ENCODE peak calls at places on chromosomes 1 and 21, in four cellular contexts. H, R, T and K are unnamed samples.

GRCh38 chr1:108043712-108044111 is 78.7 kb upstream of the VAV3 start:
- DNase-seq in H (no peak), R (no peak), T (peak), K (no peak)

GRCh38 chr1:103123321-103123720 is 15.0 kb upstream of the COL11A1 start:
- DNase-seq in H (no peak), R (no peak), T (no peak), K (no peak)

GRCh38 chr1:167763525-167764220 is 41.9 kb downstream of the MPZL1 start:
- DNase-seq in H (no peak), R (no peak), T (no peak), K (no peak)

GRCh38 chr1:1032428-1032827 is 12.5 kb downstream of the AGRN start:
- DNase-seq in H (no peak), R (no peak), T (peak), K (no peak)

GRCh38 chr1:201270616-201271390 is 12.5 kb upstream of the PKP1 start:
- DNase-seq in H (no peak), R (no peak), T (no peak), K (no peak)

GRCh38 chr1:103267893-103268292 is 159.6 kb upstream of the COL11A1 start:
- DNase-seq in H (no peak), R (no peak), T (no peak), K (no peak)

GRCh38 chr1:87642581-87643129 is 314.0 kb downstream of the LMO4 start:
- DNase-seq in H (no peak), R (no peak), T (no peak), K (no peak)

GRCh38 chr1:87084247-87084836 is 169.9 kb downstream of the HS2ST1 start:
- DNase-seq in H (no peak), R (no peak), T (no peak), K (no peak)

GRCh38 chr1:44464361-44464760 is 59.3 kb downstream of the RNF220 start:
- DNase-seq in H (no peak), R (no peak), T (no peak), K (no peak)

GRCh38 chr21:36338975-36339374 is 19.0 kb downstream of the MORC3 start:
- DNase-seq in H (no peak), R (no peak), T (no peak), K (no peak)

GRCh38 chr1:211734791-211735190 is 59.4 kb upstream of the NEK2 start:
- DNase-seq in H (no peak), R (no peak), T (no peak), K (no peak)

GRCh38 chr1:23419180-23419579 is 5.4 kb downstream of the TCEA3 start:
- DNase-seq in H (no peak), R (no peak), T (no peak), K (no peak)

GRCh38 chr1:244918422-244919319 is 54.3 kb upstream of the HNRNPU start:
- DNase-seq in H (peak), R (no peak), T (peak), K (peak)

GRCh38 chr1:121516279-121516967 is 331.6 kb downstream of the SRGAP2C start:
- DNase-seq in H (no peak), R (no peak), T (peak), K (no peak)

GRCh38 chr21:35195232-35195631 is 146.1 kb upstream of the RUNX1 start:
- DNase-seq in H (no peak), R (no peak), T (no peak), K (no peak)

GRCh38 chr1:230149751-230150584 is 82.9 kb downstream of the GALNT2 start:
- DNase-seq in H (no peak), R (peak), T (peak), K (peak)

GRCh38 chr21:30444204-30444603 is 4.1 kb downstream of the KRTAP15-1 start:
- DNase-seq in H (no peak), R (no peak), T (no peak), K (no peak)

GRCh38 chr1:37559080-37559479 is 2.3 kb downstream of the DNALI1 start:
- DNase-seq in H (no peak), R (no peak), T (no peak), K (no peak)

GRCh38 chr1:198107041-198107440 is 49.8 kb upstream of the NEK7 start:
- DNase-seq in H (no peak), R (no peak), T (no peak), K (no peak)

GRCh38 chr1:182952677-182953444 is at the start of gene SHCBP1L:
- DNase-seq in H (no peak), R (no peak), T (no peak), K (no peak)

GRCh38 chr1:70674981-70675685 is 264.1 kb downstream of the CTH start:
- DNase-seq in H (peak), R (no peak), T (no peak), K (no peak)

GRCh38 chr1:200973937-200974657 is 49.4 kb downstream of the KIF21B start:
- DNase-seq in H (no peak), R (no peak), T (no peak), K (no peak)

GRCh38 chr1:21280011-21280471 is 10.2 kb downstream of the ECE1 start:
- DNase-seq in H (no peak), R (no peak), T (no peak), K (no peak)

GRCh38 chr1:91805343-91805801 is 80.6 kb downstream of the TGFBR3 start:
- DNase-seq in H (no peak), R (no peak), T (no peak), K (no peak)

GRCh38 chr1:188237573-188238353 is 1409.0 kb downstream of the PLA2G4A start:
- DNase-seq in H (no peak), R (no peak), T (no peak), K (no peak)
- TF ChIP-seq SPI1 in H (no peak), R (no peak), T (no peak), K (no peak)

DNA sequence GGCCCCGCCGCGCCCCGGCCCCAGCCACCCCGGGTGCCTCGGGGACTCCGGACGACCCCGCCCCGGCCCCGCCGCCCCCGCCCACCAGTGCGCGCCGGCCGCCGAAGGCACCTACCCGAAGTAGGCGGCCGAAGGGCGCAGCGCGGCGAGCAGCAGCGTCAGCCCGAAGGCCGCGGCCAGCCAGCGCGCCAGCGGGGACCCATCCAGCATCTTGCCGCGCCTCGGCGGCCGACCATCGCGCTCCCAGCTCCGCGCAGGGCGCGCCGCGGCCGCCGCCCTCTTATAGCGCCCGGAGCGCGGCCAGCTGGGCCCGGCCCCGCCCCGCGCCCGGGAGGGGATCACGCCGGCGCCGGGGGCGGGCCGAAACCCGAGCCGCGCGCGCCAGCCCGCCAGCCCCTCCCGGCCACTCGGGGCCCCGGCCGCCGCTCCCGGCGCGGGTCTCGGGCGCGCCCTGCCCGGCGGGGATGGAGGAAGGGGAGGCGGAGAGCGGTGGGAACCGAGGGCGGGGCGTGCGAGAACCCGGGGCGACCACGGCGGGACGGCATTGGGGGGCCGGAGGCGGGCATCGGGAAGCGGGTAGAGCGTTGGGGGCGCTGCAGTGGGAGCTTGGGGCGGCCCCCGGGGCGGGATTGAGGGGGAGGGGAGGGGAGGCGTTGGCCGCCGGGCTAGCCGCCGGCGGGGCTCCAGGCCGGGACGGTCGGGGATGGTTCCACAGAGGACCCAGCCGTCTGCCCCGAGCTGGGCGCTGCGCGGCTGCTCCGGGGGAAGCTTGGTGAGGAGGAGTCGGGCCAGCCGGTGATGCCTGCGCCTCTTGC is at the start of gene WNT9A:
- DNase-seq in H (peak), R (no peak), T (no peak), K (peak)
- TF ChIP-seq POLR2AphosphoS5 in H (no peak), R (no peak), T (no peak), K (no peak)

GRCh38 chr1:25926731-25927496 is 20.7 kb upstream of the STMN1 start:
- DNase-seq in H (peak), R (no peak), T (no peak), K (no peak)
- TF ChIP-seq SPI1 in H (no peak), R (no peak), T (no peak), K (no peak)

DNA sequence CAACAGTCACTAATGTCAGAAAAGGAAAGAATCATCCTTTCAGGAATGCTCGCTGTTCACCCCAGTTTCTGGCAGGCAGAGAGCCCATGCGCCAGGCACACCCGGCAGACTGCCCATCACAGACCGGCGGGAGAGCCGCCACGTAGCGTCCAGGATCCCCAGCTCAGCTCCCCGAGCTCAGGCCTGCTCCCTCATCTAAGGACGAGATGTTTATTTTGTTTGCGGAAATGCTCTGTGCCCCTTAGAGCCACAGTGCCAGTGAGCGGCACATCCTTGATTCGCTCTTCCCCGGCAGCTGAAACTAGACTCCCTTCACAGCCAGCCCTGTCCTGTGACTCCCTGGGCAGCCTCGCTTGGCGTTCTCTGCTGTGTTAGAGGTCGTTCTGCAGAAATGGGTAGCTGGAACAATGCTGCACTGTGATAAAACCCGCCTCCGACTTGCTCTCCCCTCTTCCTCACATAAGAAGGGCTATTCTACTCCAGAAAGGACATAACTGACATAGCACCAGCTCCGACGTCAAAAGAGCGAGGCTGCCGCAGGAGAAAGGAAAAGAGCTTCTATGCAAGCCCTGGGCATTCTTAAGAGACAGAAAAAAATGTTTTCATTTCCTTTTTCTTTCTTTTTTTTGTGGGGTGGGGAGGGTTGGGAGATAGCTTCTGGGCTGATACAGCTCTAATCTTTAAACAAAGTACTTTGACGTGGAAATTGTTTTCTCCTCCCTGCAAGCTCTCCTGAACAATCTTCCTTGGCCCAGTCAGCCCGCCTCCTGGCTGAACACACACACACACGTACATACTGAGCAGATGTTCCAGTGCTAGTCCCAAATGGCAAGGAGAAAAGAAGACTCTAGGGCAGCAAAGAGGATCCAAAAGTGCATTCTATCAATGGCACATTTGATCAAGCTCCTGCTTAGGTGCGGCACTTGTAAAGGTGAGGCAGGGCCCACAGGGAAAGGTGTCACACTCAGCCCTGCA is 37.2 kb downstream of the MRAP start:
- DNase-seq in H (no peak), R (no peak), T (no peak), K (no peak)
- TF ChIP-seq POLR2AphosphoS5 in H (no peak), R (no peak), T (no peak), K (no peak)

GRCh38 chr1:209662879-209663327 is 10.7 kb upstream of the LAMB3 start:
- DNase-seq in H (no peak), R (no peak), T (no peak), K (no peak)
- TF ChIP-seq SPI1 in H (no peak), R (no peak), T (no peak), K (no peak)